ENCODE peak calls at places on chromosomes 12 and 14, in seven cellular contexts. A is lung, Q is breast epithelium, W is ovary, O is foreskin keratinocyte, F is H9, B is right lobe of liver. Y is an unnamed sample.

GRCh38 chr14:72745546-72745945 is 148.4 kb downstream of the DPF3 start:
- DNase-seq in A (no peak), Q (no peak), W (no peak), O (peak; percentile 80), F (no peak), B (no peak), Y (peak; percentile 86)

GRCh38 chr12:71551529-71551928 is 111.9 kb downstream of the LGR5 start:
- DNase-seq in A (no peak), Q (no peak), W (no peak), O (no peak), F (no peak), B (no peak), Y (no peak)

GRCh38 chr12:47802312-47802711 is 17.4 kb downstream of the HDAC7 start:
- DNase-seq in A (no peak), Q (no peak), W (no peak), O (no peak), F (no peak), B (no peak), Y (no peak)

GRCh38 chr12:124720687-124721500 is 142.8 kb downstream of the SCARB1 start:
- DNase-seq in A (no peak), Q (peak; percentile 77), W (no peak), O (peak; percentile 56), F (no peak), B (peak; percentile 82), Y (peak; percentile 52)

GRCh38 chr14:98101323-98101722 is 1170.7 kb downstream of the BCL11B start:
- DNase-seq in A (no peak), Q (no peak), W (no peak), O (no peak), F (no peak), B (no peak), Y (no peak)

GRCh38 chr12:109443794-109444193 is 33.3 kb downstream of the KCTD10 start:
- DNase-seq in A (peak; percentile 65), Q (no peak), W (no peak), O (no peak), F (no peak), B (no peak), Y (no peak)

GRCh38 chr12:32789446-32789845 is 33.7 kb upstream of the YARS2 start:
- DNase-seq in A (no peak), Q (no peak), W (no peak), O (no peak), F (no peak), B (no peak), Y (no peak)

GRCh38 chr12:109264095-109264942 is 44.8 kb downstream of the FOXN4 start:
- DNase-seq in A (peak; percentile 67), Q (no peak), W (peak; percentile 77), O (peak; percentile 28), F (peak; percentile 96), B (peak; percentile 74), Y (peak; percentile 85)

GRCh38 chr12:88393017-88393767 is 187.1 kb downstream of the KITLG start:
- DNase-seq in A (no peak), Q (no peak), W (no peak), O (peak; percentile 58), F (peak; percentile 57), B (no peak), Y (no peak)

GRCh38 chr12:5138256-5138655 is 94.6 kb downstream of the KCNA5 start:
- DNase-seq in A (no peak), Q (no peak), W (no peak), O (no peak), F (no peak), B (no peak), Y (no peak)

GRCh38 chr12:104571328-104571727 is 114.6 kb downstream of the CHST11 start:
- DNase-seq in A (no peak), Q (no peak), W (no peak), O (no peak), F (no peak), B (no peak), Y (no peak)
- H3K27ac ChIP-seq in A (no peak overlapping the region), Q (no peak overlapping the region), W (no peak overlapping the region), O (no peak overlapping the region), F (no peak overlapping the region), B (no peak overlapping the region), Y (no peak overlapping the region)

GRCh38 chr14:104112609-104113571 is 25.5 kb upstream of the KIF26A start:
- DNase-seq in A (no peak), Q (no peak), W (no peak), O (no peak), F (no peak), B (peak; percentile 18), Y (no peak)

GRCh38 chr14:104110491-104111209 is 25.1 kb downstream of the ASPG start:
- DNase-seq in A (no peak), Q (no peak), W (no peak), O (no peak), F (no peak), B (no peak), Y (no peak)

GRCh38 chr14:104112113-104112505 is 26.3 kb upstream of the KIF26A start:
- DNase-seq in A (no peak), Q (no peak), W (no peak), O (no peak), F (no peak), B (no peak), Y (no peak)

GRCh38 chr14:104109731-104110361 is 24.3 kb downstream of the ASPG start:
- DNase-seq in A (no peak), Q (no peak), W (no peak), O (no peak), F (no peak), B (peak; percentile 16), Y (no peak)

DNA sequence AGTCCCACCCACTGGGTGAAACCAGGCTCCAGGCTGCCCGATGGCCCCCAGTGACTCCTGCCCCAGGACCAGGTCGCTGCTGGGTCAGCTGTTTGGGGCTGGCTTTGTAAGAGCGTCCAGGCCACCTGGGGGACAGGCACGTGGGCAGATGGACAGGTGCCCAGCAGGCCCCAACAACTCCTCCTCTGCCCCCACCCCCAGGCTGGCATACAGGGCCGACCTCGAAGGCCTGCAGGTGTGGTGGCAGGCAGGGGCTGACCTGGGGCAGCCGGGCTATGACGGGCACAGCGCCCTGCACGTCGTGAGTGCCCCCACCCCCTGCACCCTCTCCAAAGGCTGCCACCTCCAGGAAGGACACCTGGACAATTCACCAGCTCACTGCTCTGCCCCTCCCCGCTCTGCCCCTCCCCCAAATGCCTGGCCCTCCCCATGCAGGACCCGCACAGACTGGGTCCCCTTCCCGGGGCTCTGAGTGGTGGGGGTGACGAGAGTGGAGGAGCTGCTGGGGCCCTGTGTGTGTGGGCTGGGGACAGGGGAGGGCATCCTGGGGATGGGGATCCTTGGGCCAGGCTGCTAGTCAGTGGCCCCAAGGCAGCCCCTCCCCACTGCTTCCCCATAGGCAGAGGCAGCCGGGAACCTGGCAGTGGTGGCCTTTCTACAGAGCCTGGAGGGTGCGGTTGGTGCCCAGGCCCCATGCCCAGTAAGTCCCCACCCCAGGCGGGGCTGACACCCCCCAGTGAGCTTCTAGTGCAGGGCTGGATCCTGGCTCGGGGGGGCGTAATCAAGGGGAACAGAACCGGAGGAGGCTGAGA is 26.0 kb downstream of the ASPG start:
- DNase-seq in A (no peak), Q (no peak), W (peak; percentile 14), O (no peak), F (no peak), B (peak; percentile 17), Y (no peak)
- TF ChIP-seq CTCF in A (no peak), Q (no peak), W (no peak), O (no peak), F (no peak), B (no peak), Y (no peak)

GRCh38 chr12:21939435-21939834 is 1.8 kb downstream of the ABCC9 start:
- DNase-seq in A (no peak), Q (no peak), W (no peak), O (no peak), F (no peak), B (no peak), Y (no peak)
- H3K27ac ChIP-seq in A (peak overlapping the region; percentile 86), Q (no peak overlapping the region), W (no peak overlapping the region), O (no peak overlapping the region), F (no peak overlapping the region), B (no peak overlapping the region), Y (no peak overlapping the region)

GRCh38 chr12:91361864-91362263 is 179.2 kb upstream of the DCN start:
- DNase-seq in A (no peak), Q (no peak), W (no peak), O (no peak), F (no peak), B (no peak), Y (peak; percentile 20)

GRCh38 chr12:91373086-91373485 is 190.5 kb upstream of the DCN start:
- DNase-seq in A (no peak), Q (no peak), W (no peak), O (no peak), F (no peak), B (no peak), Y (no peak)

GRCh38 chr12:91370086-91370868 is 187.7 kb upstream of the DCN start:
- DNase-seq in A (no peak), Q (no peak), W (no peak), O (no peak), F (peak; percentile 61), B (no peak), Y (no peak)

GRCh38 chr12:91364591-91365184 is 182.1 kb upstream of the DCN start:
- DNase-seq in A (no peak), Q (no peak), W (no peak), O (no peak), F (no peak), B (no peak), Y (no peak)

GRCh38 chr12:91367234-91367849 is 184.7 kb upstream of the DCN start:
- DNase-seq in A (no peak), Q (no peak), W (no peak), O (no peak), F (no peak), B (no peak), Y (peak; percentile 17)
- TF ChIP-seq CTCF in A (no peak), Q (no peak), W (peak; percentile 20), O (peak; percentile 64), F (peak; percentile 64), B (peak; percentile 44), Y (peak; percentile 50)

GRCh38 chr14:103833711-103834110 is 13.7 kb downstream of the PPP1R13B start:
- DNase-seq in A (no peak), Q (no peak), W (no peak), O (peak; percentile 18), F (no peak), B (no peak), Y (no peak)

GRCh38 chr14:103838117-103838516 is 9.3 kb downstream of the PPP1R13B start:
- DNase-seq in A (no peak), Q (no peak), W (no peak), O (no peak), F (no peak), B (no peak), Y (no peak)

GRCh38 chr14:103836976-103837725 is 10.2 kb downstream of the PPP1R13B start:
- DNase-seq in A (no peak), Q (no peak), W (no peak), O (no peak), F (no peak), B (no peak), Y (no peak)

GRCh38 chr14:103832046-103832445 is 15.3 kb downstream of the PPP1R13B start:
- DNase-seq in A (no peak), Q (no peak), W (no peak), O (no peak), F (no peak), B (no peak), Y (no peak)

GRCh38 chr14:103834956-103835355 is 12.4 kb downstream of the PPP1R13B start:
- DNase-seq in A (no peak), Q (no peak), W (no peak), O (no peak), F (no peak), B (no peak), Y (no peak)
- H3K27ac ChIP-seq in A (no peak overlapping the region), Q (no peak overlapping the region), W (no peak overlapping the region), O (no peak overlapping the region), F (no peak overlapping the region), B (no peak overlapping the region), Y (no peak overlapping the region)

Y was measured in RWPE1.